ENCODE peak calls at places on chromosomes 4 and X, in eight cellular contexts. P, W, H, O, T, G, E and I are unnamed samples.

GRCh38 chr4:73721419-73721818 is 18.9 kb upstream of the CXCL8 start:
- DNase-seq in E (no peak), W (peak), P (peak), H (no peak), G (peak), O (no peak), T (no peak), I (no peak)

GRCh38 chr4:10008208-10009005 is 12.9 kb downstream of the SLC2A9 start:
- DNase-seq in T (no peak), E (no peak), O (no peak), W (no peak), P (peak), G (peak), H (no peak), I (no peak)

GRCh38 chr4:25358515-25359275 is 18.4 kb upstream of the ANAPC4 start:
- DNase-seq in H (no peak), P (no peak), O (no peak), E (no peak), G (no peak), T (no peak), W (no peak), I (no peak)

GRCh38 chr4:109728385-109728784 is 1.5 kb downstream of the PLA2G12A start:
- DNase-seq in H (no peak), O (no peak), T (no peak), E (no peak), G (no peak), P (no peak), W (no peak), I (no peak)

GRCh38 chrX:23854122-23854521 is 53.6 kb downstream of the APOO start:
- DNase-seq in G (no peak), T (no peak), W (no peak), E (no peak), P (peak), H (no peak), O (no peak), I (no peak)

GRCh38 chrX:129665916-129666644 is 11.3 kb upstream of the APLN start:
- DNase-seq in G (peak), H (no peak), E (no peak), T (no peak), P (peak), O (peak), W (peak), I (no peak)

GRCh38 chrX:72305286-72306084 is at the start of gene CITED1:
- DNase-seq in T (no peak), W (no peak), P (peak), G (no peak), O (no peak), H (no peak), E (no peak), I (no peak)

GRCh38 chr4:6772223-6772928 is 10.2 kb upstream of the KIAA0232 start:
- DNase-seq in P (peak), E (no peak), H (no peak), G (no peak), W (no peak), T (peak), O (no peak), I (no peak)

GRCh38 chr4:169428376-169428775 is 157.6 kb upstream of the SH3RF1 start:
- DNase-seq in T (no peak), W (no peak), E (no peak), O (no peak), P (no peak), G (no peak), H (no peak), I (no peak)

GRCh38 chr4:154349829-154350228 is 141.8 kb downstream of the DCHS2 start:
- DNase-seq in E (no peak), H (no peak), O (no peak), G (no peak), P (no peak), W (no peak), T (no peak), I (no peak)

GRCh38 chrX:77087529-77088169 is 359.5 kb upstream of the FGF16 start:
- DNase-seq in E (no peak), G (peak), O (peak), T (no peak), W (no peak), H (peak), P (peak), I (no peak)

GRCh38 chrX:125998432-125998831 is 167.7 kb downstream of the DCAF12L2 start:
- DNase-seq in T (no peak), G (no peak), H (no peak), W (no peak), P (no peak), E (no peak), O (no peak), I (no peak)

GRCh38 chr4:134147941-134148340 is 53.6 kb downstream of the PABPC4L start:
- DNase-seq in P (no peak), T (no peak), E (no peak), W (no peak), G (no peak), H (no peak), O (no peak), I (no peak)

GRCh38 chr4:41456559-41457101 is 81.3 kb upstream of the LIMCH1 start:
- DNase-seq in P (no peak), O (no peak), T (no peak), E (no peak), H (no peak), G (no peak), W (no peak), I (no peak)

GRCh38 chr4:140652601-140653000 is 83.8 kb upstream of the UCP1 start:
- DNase-seq in E (no peak), O (no peak), G (no peak), H (no peak), P (no peak), T (no peak), W (no peak), I (no peak)

GRCh38 chrX:119853449-119853848 is 686 bp upstream of the UPF3B start:
- DNase-seq in H (no peak), G (no peak), P (no peak), W (no peak), E (no peak), T (no peak), O (no peak), I (no peak)

GRCh38 chr4:86831262-86832090 is 17.7 kb downstream of the SLC10A6 start:
- DNase-seq in W (peak), G (peak), E (no peak), P (peak), O (no peak), H (no peak), T (no peak), I (no peak)

GRCh38 chr4:72449705-72450104 is 119.3 kb downstream of the ADAMTS3 start:
- DNase-seq in G (peak), P (peak), O (no peak), H (no peak), T (no peak), E (no peak), W (peak), I (no peak)

GRCh38 chr4:151766691-151767090 is 5.9 kb upstream of the GATB start:
- DNase-seq in T (no peak), O (no peak), P (no peak), E (no peak), W (no peak), G (no peak), H (no peak), I (no peak)

GRCh38 chr4:124745988-124746801 is 33.7 kb upstream of the ANKRD50 start:
- DNase-seq in G (peak), O (no peak), H (peak), W (no peak), E (no peak), P (no peak), T (peak), I (no peak)

DNA sequence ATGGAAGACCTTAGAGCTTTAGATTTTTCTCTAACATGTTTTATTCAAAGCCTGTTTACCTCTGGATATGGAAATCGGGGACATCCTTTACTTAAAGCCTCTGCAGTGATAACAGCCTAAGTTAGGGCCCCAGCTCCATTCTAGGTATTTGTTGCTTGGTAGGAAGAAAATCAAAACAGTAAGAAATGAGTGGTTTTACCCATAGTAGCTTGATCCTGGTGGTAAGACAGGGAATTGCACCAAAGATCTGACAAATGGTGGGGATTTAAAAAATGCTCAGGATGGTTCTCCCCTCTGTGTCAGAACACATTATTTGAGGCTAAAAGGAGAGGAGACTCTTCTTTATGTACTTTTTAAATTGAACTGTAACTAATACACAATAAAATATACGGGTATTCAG is 52.4 kb downstream of the AFF2 start:
- DNase-seq in W (no peak), T (no peak), H (no peak), G (no peak), O (no peak), P (no peak), E (no peak), I (no peak)
- TF ChIP-seq CTCF in W (peak), T (no peak), H (no peak), G (peak), O (no peak), P (peak), E (no peak), I (no peak)

DNA sequence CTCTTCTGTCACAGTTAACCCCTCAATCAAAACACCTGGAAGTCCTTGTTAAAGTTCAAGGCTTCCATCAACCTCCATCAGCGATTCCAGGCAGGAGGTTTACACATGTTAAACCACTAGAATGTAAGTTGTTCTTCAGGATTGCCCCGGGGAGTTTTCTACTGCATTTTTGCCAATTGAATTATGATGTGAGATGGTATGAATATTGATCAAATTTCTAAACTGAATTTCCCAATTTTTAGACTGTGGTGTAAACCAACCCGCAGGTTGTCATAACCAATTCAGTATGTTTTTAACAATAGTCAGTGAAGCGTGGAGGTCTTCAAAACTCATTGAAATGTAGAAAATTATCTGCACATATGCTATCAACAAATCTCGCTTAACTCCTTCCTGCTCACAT is 21.2 kb upstream of the TENM3 start:
- DNase-seq in P (no peak), E (no peak), W (no peak), T (no peak), O (no peak), G (no peak), H (no peak), I (no peak)
- TF ChIP-seq CTCF in P (no peak), E (no peak), W (no peak), T (no peak), O (no peak), G (no peak), H (no peak), I (no peak)

DNA sequence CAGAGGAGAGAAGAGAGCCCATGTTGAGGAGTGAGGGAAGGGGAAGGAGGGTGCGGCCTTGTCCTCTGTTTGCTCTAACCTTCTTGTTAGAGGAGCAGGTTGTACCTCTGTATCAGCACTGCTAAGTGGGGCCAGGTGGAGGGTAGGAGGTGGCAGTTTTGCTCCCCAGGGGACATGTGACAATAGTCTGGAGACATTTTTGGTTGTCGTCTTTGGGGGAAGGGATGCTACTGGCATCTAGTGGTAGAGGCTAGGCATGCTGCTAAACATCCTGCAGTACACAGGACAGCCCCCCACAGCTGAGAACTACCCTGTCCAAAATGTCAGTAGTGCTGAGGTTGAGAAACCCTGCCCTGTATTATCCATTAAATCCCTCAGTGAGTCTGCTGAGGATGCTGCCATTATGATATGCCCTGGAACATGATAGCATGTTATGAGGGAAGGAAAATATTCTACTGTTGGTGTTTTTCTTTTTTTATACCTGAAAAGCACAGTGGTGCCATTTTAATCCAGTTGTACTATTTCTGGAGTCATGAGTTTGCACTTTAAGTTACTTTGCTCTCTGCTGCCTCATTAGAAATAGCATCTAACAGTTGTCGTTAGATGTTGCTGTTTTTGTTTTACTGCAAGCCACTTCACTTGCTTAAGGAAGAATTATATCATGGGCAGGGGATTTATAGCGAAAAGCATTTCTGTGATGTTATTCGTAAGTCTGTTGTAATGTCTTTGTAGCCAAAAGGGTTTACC is 90.6 kb downstream of the LRP2BP start:
- DNase-seq in O (no peak), E (no peak), G (peak), P (peak), W (no peak), H (no peak), T (no peak), I (no peak)
- TF ChIP-seq CTCF in O (no peak), E (peak), G (peak), P (peak), W (peak), H (peak), T (no peak), I (no peak)

DNA sequence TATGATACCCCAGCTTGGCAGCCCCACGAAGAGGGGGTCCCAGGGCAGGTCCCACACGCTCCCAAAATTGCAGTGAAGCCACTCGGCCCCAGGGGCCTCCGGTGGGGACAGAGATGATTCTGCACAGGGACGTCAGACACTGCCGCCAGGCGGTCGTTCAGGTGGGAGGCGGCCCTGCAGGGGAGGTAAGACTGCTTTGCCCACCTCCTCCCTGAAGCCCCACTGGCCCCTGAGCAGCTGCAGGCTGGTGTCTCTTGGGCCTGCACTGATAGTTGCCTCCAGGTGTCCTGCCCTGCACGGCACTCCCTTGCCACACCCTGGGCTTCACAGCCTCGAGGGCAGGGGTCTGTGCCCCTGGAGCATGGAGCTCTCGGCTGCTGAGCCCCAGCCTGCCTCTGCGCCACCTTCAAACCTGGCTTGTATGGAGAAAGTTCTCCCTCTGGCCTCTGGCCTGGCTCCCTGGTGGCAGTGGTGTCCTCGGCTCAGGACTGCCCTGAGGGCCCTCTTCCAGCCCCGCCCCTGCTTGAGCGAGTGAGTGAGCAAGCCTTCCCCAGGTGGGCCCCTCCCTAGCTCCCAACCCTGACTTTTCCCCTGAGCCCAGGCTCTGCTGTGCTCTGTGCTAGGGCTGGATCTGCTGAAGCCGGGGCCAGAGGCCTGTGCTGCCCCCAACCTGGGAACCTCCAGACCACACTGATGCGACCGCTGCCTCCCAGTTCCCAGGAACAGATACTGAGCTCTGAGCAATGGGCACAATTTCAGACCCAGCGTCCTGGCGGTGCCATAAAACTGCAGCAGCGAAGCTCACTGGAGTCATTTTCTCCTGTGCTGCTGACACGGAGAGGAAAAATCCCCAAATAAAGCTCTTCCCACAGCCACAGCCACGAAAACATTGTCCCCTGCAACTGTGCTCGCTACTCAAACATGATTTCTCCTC is 16.1 kb downstream of the ADRA2C start:
- DNase-seq in W (no peak), O (no peak), P (no peak), E (no peak), G (no peak), H (no peak), T (no peak), I (no peak)
- TF ChIP-seq CTCF in W (no peak), O (no peak), P (no peak), E (no peak), G (no peak), H (no peak), T (no peak), I (no peak)

GRCh38 chrX:135595543-135595942 is 75.1 kb downstream of the INTS6L start:
- DNase-seq in P (no peak), O (no peak), E (no peak), W (no peak), T (no peak), H (no peak), G (no peak), I (no peak)

GRCh38 chrX:135591871-135592270 is 71.4 kb downstream of the INTS6L start:
- DNase-seq in O (no peak), E (no peak), T (no peak), W (no peak), H (no peak), G (no peak), P (no peak), I (no peak)

GRCh38 chrX:135596495-135596894 is 76.0 kb downstream of the INTS6L start:
- DNase-seq in O (no peak), G (peak), P (peak), H (peak), W (no peak), E (no peak), T (no peak), I (no peak)
- TF ChIP-seq CTCF in O (peak), G (peak), P (peak), H (peak), W (peak), E (peak), T (no peak), I (no peak)

DNA sequence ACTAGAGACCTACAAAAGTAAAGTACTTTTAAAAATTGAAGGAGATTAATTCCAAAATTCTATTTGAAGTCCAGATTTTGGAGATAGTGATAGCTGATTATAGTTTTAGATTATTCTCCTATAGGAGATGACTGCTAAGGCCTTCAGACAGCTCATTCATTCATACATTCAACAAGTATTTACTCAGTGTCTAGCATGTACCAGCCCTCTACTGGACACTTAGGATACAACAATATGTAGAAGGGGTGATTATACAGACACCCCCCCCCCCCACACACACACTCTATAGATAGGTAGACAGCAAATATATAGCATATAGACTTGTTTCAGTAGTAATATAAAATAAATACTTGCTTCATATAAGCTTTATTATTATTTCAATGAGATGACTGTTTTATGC is 60.4 kb upstream of the TAF9B start:
- DNase-seq in E (no peak), G (peak), O (no peak), P (no peak), W (no peak), H (no peak), T (no peak), I (no peak)
- TF ChIP-seq CTCF in E (no peak), G (peak), O (no peak), P (no peak), W (peak), H (no peak), T (no peak), I (no peak)

GRCh38 chrX:96372313-96373046 is 312.2 kb upstream of the DIAPH2 start:
- DNase-seq in E (no peak), O (no peak), W (peak), T (no peak), H (no peak), P (peak), G (peak), I (no peak)

DNA sequence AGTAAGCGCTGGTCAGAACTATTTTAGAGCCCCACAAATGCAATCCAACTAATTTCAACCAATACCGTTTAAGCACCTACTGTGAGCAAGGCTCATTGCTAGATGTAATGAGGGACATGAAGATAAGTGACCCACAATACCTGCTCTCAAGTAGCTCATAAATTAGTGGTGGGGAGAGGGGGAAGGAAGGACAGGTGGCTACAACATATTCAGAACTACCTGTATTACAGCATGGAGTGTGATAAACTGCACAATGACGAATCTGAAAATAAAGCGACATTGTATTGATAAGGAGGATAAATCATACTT is 311.6 kb upstream of the DIAPH2 start:
- DNase-seq in H (no peak), T (no peak), O (no peak), G (no peak), P (no peak), W (no peak), E (no peak), I (no peak)
- TF ChIP-seq CTCF in H (no peak), T (no peak), O (no peak), G (no peak), P (no peak), W (no peak), E (no peak), I (no peak)

GRCh38 chrX:136761410-136761809 is 19.3 kb downstream of the ARHGEF6 start:
- DNase-seq in H (no peak), E (no peak), P (no peak), T (no peak), W (no peak), G (no peak), O (no peak), I (no peak)
- TF ChIP-seq CTCF in H (no peak), E (no peak), P (no peak), T (no peak), W (no peak), G (no peak), O (no peak), I (no peak)